ENCODE peak calls at places on chromosomes 1 and 21, in ten cellular contexts. A is stomach, J is AG09309, E is heart right ventricle, Y is fibroblast of mammary gland, K is epithelial cell of esophagus, B is GM12865, T is OCI-LY7, G is psoas muscle, L is fibroblast of the aortic adventitia. O is an unnamed sample.

GRCh38 chr21:31283025-31283424 is 61.0 kb downstream of the TIAM1 start:
- DNase-seq in L (peak), A (peak), E (no peak), T (peak), K (peak), B (no peak), G (no peak), J (no peak), Y (no peak), O (no peak)

GRCh38 chr1:177471244-177471643 is 300.5 kb downstream of the BRINP2 start:
- DNase-seq in K (peak), E (no peak), L (peak), Y (peak), T (no peak), J (no peak), B (no peak), A (no peak), G (no peak), O (no peak)

GRCh38 chr1:94514095-94514727 is 27.3 kb downstream of the F3 start:
- DNase-seq in A (no peak), G (no peak), K (peak), T (peak), J (no peak), B (peak), Y (no peak), E (no peak), L (peak), O (no peak)

GRCh38 chr1:153945131-153945794 is 1.3 kb downstream of the DENND4B start:
- DNase-seq in G (peak), T (peak), Y (peak), J (no peak), L (peak), B (peak), K (peak), A (peak), E (peak), O (no peak)

GRCh38 chr1:31795096-31795675 is 20.6 kb downstream of the SPOCD1 start:
- DNase-seq in A (no peak), B (no peak), G (no peak), E (no peak), J (no peak), L (no peak), Y (no peak), T (no peak), K (no peak), O (no peak)

GRCh38 chr1:161723459-161724149 is 2.3 kb downstream of the FCRLB start:
- DNase-seq in E (no peak), B (no peak), J (no peak), L (no peak), G (no peak), Y (no peak), A (no peak), T (no peak), K (peak), O (no peak)

GRCh38 chr1:47568763-47569162 is 130.9 kb downstream of the FOXD2 start:
- DNase-seq in J (no peak), K (no peak), G (no peak), L (no peak), B (no peak), T (no peak), A (no peak), E (no peak), Y (no peak), O (peak)

GRCh38 chr1:110916669-110917306 is 43.8 kb downstream of the CD53 start:
- DNase-seq in G (no peak), Y (peak), A (no peak), B (peak), T (no peak), L (peak), K (peak), J (no peak), E (no peak), O (no peak)

GRCh38 chr21:32256873-32257620 is 21.8 kb downstream of the MIS18A start:
- DNase-seq in J (peak), L (peak), G (peak), K (peak), A (peak), Y (peak), T (no peak), E (peak), B (peak), O (peak)

GRCh38 chr1:225695578-225696332 is 42.8 kb upstream of the ENAH start:
- DNase-seq in A (no peak), G (no peak), J (no peak), Y (no peak), B (no peak), L (no peak), E (no peak), K (peak), T (no peak), O (no peak)

GRCh38 chr1:31038360-31038759 is 27.2 kb downstream of the PUM1 start:
- DNase-seq in A (no peak), L (peak), K (peak), B (no peak), T (no peak), G (no peak), E (no peak), Y (peak), J (peak), O (no peak)

GRCh38 chr1:233368784-233369120 is 41.2 kb downstream of the MAP3K21 start:
- DNase-seq in Y (no peak), G (no peak), E (no peak), K (no peak), A (no peak), J (no peak), L (no peak), B (no peak), T (no peak), O (no peak)

GRCh38 chr1:71154454-71154853 is 73.6 kb upstream of the ZRANB2 start:
- DNase-seq in J (no peak), B (no peak), A (no peak), E (no peak), K (no peak), T (no peak), G (no peak), Y (no peak), L (no peak), O (no peak)

GRCh38 chr1:63688302-63688701 is 85.5 kb upstream of the ROR1 start:
- DNase-seq in A (no peak), E (no peak), T (no peak), B (no peak), Y (peak), J (peak), G (no peak), K (no peak), L (peak), O (no peak)

GRCh38 chr1:9143250-9143649 is 14.3 kb upstream of the GPR157 start:
- DNase-seq in L (peak), A (no peak), Y (peak), G (peak), J (peak), T (no peak), E (no peak), B (no peak), K (peak), O (no peak)

GRCh38 chr1:173128737-173129136 is 78.0 kb upstream of the TNFSF18 start:
- DNase-seq in T (no peak), E (no peak), Y (no peak), B (no peak), G (no peak), J (no peak), K (peak), A (peak), L (no peak), O (no peak)

GRCh38 chr1:48859429-48859828 is 82.7 kb upstream of the BEND5 start:
- DNase-seq in T (no peak), L (peak), B (no peak), Y (peak), K (peak), J (peak), A (no peak), G (no peak), E (no peak), O (no peak)

GRCh38 chr1:241586905-241587532 is 53.1 kb downstream of the CHML start:
- DNase-seq in E (no peak), B (no peak), T (no peak), J (no peak), K (no peak), A (no peak), Y (no peak), G (no peak), L (no peak), O (no peak)

GRCh38 chr1:89147707-89148106 is 21.8 kb upstream of the GBP2 start:
- DNase-seq in G (no peak), B (no peak), Y (no peak), E (no peak), J (no peak), K (no peak), T (no peak), L (no peak), A (no peak), O (no peak)

GRCh38 chr1:26016258-26016943 is 5.2 kb upstream of the EXTL1 start:
- DNase-seq in T (no peak), A (no peak), G (no peak), E (no peak), L (no peak), K (no peak), B (no peak), Y (no peak), J (no peak), O (no peak)

GRCh38 chr1:234311414-234311813 is 61.8 kb upstream of the COA6 start:
- DNase-seq in T (no peak), L (no peak), Y (no peak), E (no peak), J (no peak), K (peak), A (no peak), B (no peak), G (no peak), O (no peak)

GRCh38 chr1:109488696-109489095 is 5.0 kb downstream of the ATXN7L2 start:
- DNase-seq in B (no peak), K (no peak), A (no peak), T (no peak), E (no peak), G (no peak), L (no peak), Y (no peak), J (no peak), O (no peak)

GRCh38 chr21:44706706-44707615 is 4.4 kb downstream of the TSPEAR start:
- DNase-seq in J (no peak), A (peak), G (no peak), L (no peak), K (no peak), B (no peak), T (no peak), E (no peak), Y (no peak), O (no peak)

GRCh38 chr1:1602941-1603506 is 3.1 kb upstream of the FNDC10 start:
- DNase-seq in Y (no peak), L (no peak), G (no peak), T (no peak), B (no peak), E (no peak), K (no peak), J (no peak), A (no peak), O (peak)

GRCh38 chr1:245434285-245434684 is 279.5 kb downstream of the KIF26B start:
- DNase-seq in A (no peak), T (no peak), Y (peak), G (no peak), E (no peak), B (no peak), K (no peak), L (no peak), J (no peak), O (no peak)

GRCh38 chr1:47781171-47781959 is 215.8 kb downstream of the TRABD2B start:
- DNase-seq in T (no peak), E (no peak), A (peak), G (peak), L (no peak), J (no peak), K (no peak), B (no peak), Y (no peak), O (no peak)

GRCh38 chr1:11245904-11246726 is 16.2 kb downstream of the MTOR start:
- DNase-seq in B (no peak), Y (no peak), K (no peak), A (no peak), E (no peak), L (no peak), J (no peak), G (no peak), T (no peak), O (no peak)

GRCh38 chr1:89671775-89672488 is 39.0 kb downstream of the LRRC8C start:
- DNase-seq in T (no peak), A (no peak), L (no peak), G (no peak), K (peak), J (no peak), Y (peak), B (no peak), E (no peak), O (no peak)

GRCh38 chr1:207579436-207579799 is 65.5 kb upstream of the CR1L start:
- DNase-seq in B (peak), A (peak), L (peak), T (peak), J (peak), E (peak), G (no peak), K (peak), Y (peak), O (no peak)

GRCh38 chr1:234218078-234218477 is 155.2 kb upstream of the COA6 start:
- DNase-seq in B (no peak), K (peak), A (no peak), T (no peak), E (no peak), Y (no peak), L (no peak), G (no peak), J (no peak), O (no peak)

GRCh38 chr1:5576111-5577065 is 415.8 kb downstream of the NPHP4 start:
- DNase-seq in L (no peak), E (no peak), G (no peak), T (peak), K (no peak), A (peak), Y (no peak), J (no peak), B (no peak), O (peak)

DNA sequence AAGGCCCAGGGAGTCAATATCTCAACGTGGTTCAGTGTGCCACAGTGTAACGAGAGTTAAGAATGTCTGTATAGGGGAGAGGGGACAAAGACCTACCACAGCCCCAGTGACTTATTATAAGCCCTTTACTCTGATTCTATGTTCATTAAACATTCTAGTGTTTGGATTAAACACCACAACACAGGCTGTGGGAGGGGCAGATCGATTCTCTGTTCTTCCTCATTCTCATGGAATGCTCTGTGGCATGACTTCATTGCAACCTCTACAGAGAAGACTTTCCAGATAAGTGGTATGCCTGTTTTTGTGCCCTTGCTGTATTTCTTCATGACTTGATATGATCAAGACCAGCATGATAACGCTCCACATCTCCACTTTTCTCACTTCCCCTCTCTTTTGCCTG is 39.0 kb upstream of the CD5L start:
- DNase-seq in B (no peak), L (no peak), J (no peak), K (peak), G (no peak), A (no peak), E (no peak), T (no peak), Y (no peak), O (no peak)
- TF ChIP-seq CTCF in B (no peak), L (no peak), J (no peak), K (no peak), G (no peak), A (no peak), E (no peak), T (no peak), Y (no peak), O (no peak)

DNA sequence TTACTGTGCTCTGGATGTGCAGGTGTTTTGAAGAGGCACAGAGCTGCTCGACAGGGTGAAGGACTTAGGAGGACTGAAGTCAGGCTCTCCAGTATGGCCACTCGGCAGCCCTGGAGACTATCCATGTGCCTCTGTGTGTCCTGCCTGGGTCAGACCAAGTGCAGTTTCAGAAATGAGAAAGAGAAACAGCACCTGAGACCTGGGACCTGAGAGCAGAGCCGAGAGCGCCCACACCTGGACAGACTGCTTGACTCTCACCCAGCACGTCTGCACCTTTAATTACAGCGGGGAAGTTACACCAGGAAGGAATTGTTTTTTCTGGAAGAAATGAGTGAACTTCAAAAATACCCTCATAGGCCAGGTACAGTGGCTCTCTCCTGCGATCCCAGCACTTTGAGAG is 59.7 kb upstream of the COL6A1 start:
- DNase-seq in E (no peak), B (no peak), L (no peak), Y (no peak), A (no peak), J (no peak), T (no peak), K (no peak), G (no peak), O (no peak)
- TF ChIP-seq CTCF in E (no peak), B (no peak), L (no peak), Y (no peak), A (no peak), J (no peak), T (no peak), K (no peak), G (no peak), O (no peak)

GRCh38 chr1:35185200-35185599 is 7.7 kb downstream of the SFPQ start:
- DNase-seq in B (no peak), Y (no peak), T (no peak), A (no peak), L (no peak), K (no peak), G (no peak), J (no peak), E (no peak), O (no peak)
- TF ChIP-seq CTCF in B (no peak), Y (no peak), T (no peak), A (no peak), L (no peak), K (no peak), G (no peak), J (no peak), E (no peak), O (no peak)

GRCh38 chr1:243407284-243408018 is 151.6 kb downstream of the SDCCAG8 start:
- DNase-seq in T (no peak), B (no peak), J (peak), Y (peak), A (no peak), G (no peak), L (peak), E (no peak), K (peak), O (no peak)

GRCh38 chr1:243408479-243408878 is 152.6 kb downstream of the SDCCAG8 start:
- DNase-seq in K (no peak), G (no peak), J (no peak), E (no peak), L (no peak), T (no peak), B (no peak), A (no peak), Y (no peak), O (no peak)

GRCh38 chr1:243413431-243414151 is 157.8 kb downstream of the SDCCAG8 start:
- DNase-seq in K (no peak), T (no peak), L (no peak), Y (no peak), J (no peak), B (peak), G (no peak), E (no peak), A (no peak), O (no peak)

GRCh38 chr1:243411472-243411871 is 155.6 kb downstream of the SDCCAG8 start:
- DNase-seq in J (no peak), L (no peak), Y (no peak), K (no peak), T (no peak), B (no peak), E (no peak), G (no peak), A (no peak), O (no peak)

DNA sequence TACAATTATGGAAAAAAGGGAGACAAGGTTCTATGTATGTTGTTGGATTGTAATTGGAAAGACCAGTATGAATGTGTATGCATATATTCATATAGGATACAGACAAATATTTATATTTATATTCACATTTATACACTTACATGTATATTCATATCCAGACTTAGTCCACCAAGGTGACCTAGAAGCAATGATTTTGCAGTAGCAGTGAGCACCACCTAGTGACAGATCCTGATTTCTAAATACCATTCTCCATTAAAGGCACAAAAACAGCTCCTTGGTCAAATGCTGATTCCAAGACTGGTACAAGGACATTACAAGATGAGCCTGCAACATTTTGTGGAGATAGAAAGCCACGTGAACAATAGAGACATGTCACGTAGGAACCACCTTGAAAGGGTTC is 153.4 kb downstream of the SDCCAG8 start:
- DNase-seq in J (no peak), K (no peak), Y (peak), G (no peak), L (peak), A (no peak), B (peak), E (no peak), T (no peak), O (no peak)
- TF ChIP-seq CTCF in J (peak), K (no peak), Y (peak), G (peak), L (peak), A (no peak), B (peak), E (no peak), T (peak), O (no peak)

DNA sequence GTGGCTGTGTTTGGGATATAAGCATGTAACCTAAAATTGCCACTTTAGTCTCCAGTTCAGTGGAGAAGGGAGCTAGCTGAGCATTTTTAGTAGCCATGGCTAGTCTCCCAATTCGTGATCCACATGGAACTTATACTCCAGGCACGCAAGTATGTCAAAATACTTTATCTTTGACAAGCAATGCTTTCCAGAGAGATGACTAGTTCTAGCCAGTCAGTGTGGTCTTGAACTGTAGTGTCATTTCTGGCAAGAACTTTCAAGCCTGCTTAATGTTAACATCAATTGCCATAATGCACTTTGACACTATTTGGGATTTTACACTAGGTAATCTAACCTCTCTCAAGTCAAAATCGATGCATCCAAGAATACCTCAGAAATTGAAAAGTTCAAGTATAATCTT is 660.0 kb downstream of the PTPRC start:
- DNase-seq in T (no peak), J (no peak), G (no peak), E (no peak), Y (peak), K (no peak), L (peak), B (no peak), A (no peak), O (no peak)
- TF ChIP-seq CTCF in T (no peak), J (no peak), G (no peak), E (no peak), Y (no peak), K (no peak), L (no peak), B (no peak), A (no peak), O (no peak)

DNA sequence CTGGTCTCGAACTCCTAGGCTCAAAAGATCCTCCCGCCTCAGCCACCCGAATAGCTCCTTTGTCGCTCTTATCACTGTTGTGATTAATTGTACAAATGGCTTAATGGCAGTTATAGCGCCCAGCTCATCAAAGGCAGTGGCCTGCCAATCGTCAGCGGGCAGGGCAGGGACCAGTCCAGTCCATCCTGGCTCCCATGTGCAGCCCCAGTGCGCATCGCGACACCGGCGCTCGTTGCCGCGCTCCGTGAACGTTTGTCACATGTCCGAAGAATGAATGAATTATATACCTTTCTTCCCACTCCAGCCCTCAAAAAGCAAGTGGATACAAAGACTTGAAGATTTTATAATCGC is 18.4 kb downstream of the MTX1 start:
- DNase-seq in K (peak), T (peak), B (peak), L (no peak), J (no peak), E (peak), Y (peak), G (peak), A (peak), O (no peak)
- TF ChIP-seq CTCF in K (no peak), T (peak), B (no peak), L (no peak), J (no peak), E (no peak), Y (no peak), G (no peak), A (no peak), O (no peak)

DNA sequence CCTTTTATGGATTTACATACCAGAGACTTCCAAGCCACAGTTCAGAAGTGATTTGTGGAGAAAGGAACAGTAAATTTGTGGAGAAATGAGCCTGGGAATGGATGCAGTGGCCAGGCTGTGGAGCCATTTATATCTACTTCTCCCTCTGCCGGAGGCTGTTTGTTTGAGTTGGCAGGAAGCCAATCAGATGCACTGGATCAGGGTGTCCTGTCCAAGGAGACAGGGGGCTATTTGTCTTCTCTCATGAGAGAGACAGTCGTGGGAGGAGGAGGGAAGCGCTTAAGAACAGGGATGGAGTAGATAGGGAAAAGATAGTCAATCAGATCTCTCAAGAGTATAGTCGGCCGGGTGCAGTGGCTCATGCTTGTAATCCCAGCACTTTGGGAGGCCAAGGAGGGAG is 2.8 kb upstream of the HAPLN2 start:
- DNase-seq in E (peak), A (no peak), L (peak), J (no peak), B (no peak), G (no peak), Y (peak), T (no peak), K (no peak), O (no peak)
- TF ChIP-seq CTCF in E (no peak), A (no peak), L (peak), J (no peak), B (no peak), G (no peak), Y (peak), T (no peak), K (no peak), O (no peak)

O was measured in lower leg skin.